ENCODE peak calls at places on chromosome 1, in nine cellular contexts. R is pons; G is activated CD4-positive, alpha-beta memory T cell treated with anti-CD3 and anti-CD28 coated beads for 36 hours; K is AG04450; N is right atrium auricular region; P is natural killer cell; Y is choroid plexus epithelial cell; Q is brain microvascular endothelial cell; S is epithelial cell of esophagus. Z is an unnamed sample.

GRCh38 chr1:205610036-205610435 is 21.8 kb downstream of the ELK4 start:
- DNase-seq in P (no peak), Q (peak; percentile 49), Y (peak; percentile 57), R (no peak), K (no peak), G (no peak), S (no peak), N (no peak), Z (no peak)

GRCh38 chr1:205129447-205130029 is 7.8 kb upstream of the RBBP5 start:
- DNase-seq in N (no peak), R (no peak), G (no peak), K (no peak), S (no peak), Y (no peak), Q (no peak), P (no peak), Z (no peak)

GRCh38 chr1:87826639-87827345 is 498.1 kb downstream of the LMO4 start:
- DNase-seq in N (no peak), Q (peak; percentile 52), P (no peak), S (peak; percentile 11), G (no peak), Y (peak; percentile 97), K (peak; percentile 73), R (peak; percentile 66), Z (no peak)

GRCh38 chr1:183106746-183107145 is 79.3 kb upstream of the LAMC2 start:
- DNase-seq in K (peak; percentile 29), R (no peak), N (no peak), G (no peak), Q (peak; percentile 20), S (no peak), Y (peak; percentile 18), P (no peak), Z (no peak)

GRCh38 chr1:203649551-203650011 is 22.9 kb downstream of the ATP2B4 start:
- DNase-seq in Y (no peak), Q (no peak), R (no peak), G (peak; percentile 78), S (peak; percentile 71), N (no peak), K (no peak), P (peak; percentile 56), Z (no peak)

GRCh38 chr1:156420209-156421061 is 51.4 kb downstream of the RHBG start:
- DNase-seq in N (no peak), G (peak; percentile 52), R (no peak), Y (no peak), S (no peak), P (peak; percentile 39), K (no peak), Q (no peak), Z (no peak)

GRCh38 chr1:164440222-164440621 is 118.8 kb upstream of the PBX1 start:
- DNase-seq in R (peak; percentile 62), P (no peak), N (no peak), S (no peak), G (no peak), Q (peak; percentile 18), Y (peak; percentile 66), K (no peak), Z (no peak)

GRCh38 chr1:203934651-203935050 is 73.3 kb downstream of the SNRPE start:
- DNase-seq in G (no peak), R (no peak), N (no peak), Q (no peak), K (no peak), Y (no peak), P (no peak), S (no peak), Z (no peak)

GRCh38 chr1:16150508-16150907 is 5.4 kb downstream of the EPHA2 start:
- DNase-seq in P (no peak), R (no peak), Y (no peak), N (no peak), S (no peak), Q (no peak), K (no peak), G (no peak), Z (no peak)

GRCh38 chr1:159211331-159212136 is 6.9 kb downstream of the ACKR1 start:
- DNase-seq in K (no peak), N (no peak), P (peak; percentile 22), Y (peak; percentile 39), G (peak; percentile 70), S (peak; percentile 45), R (peak; percentile 35), Q (no peak), Z (no peak)

GRCh38 chr1:112673589-112674439 is 645 bp upstream of the MOV10 start:
- DNase-seq in K (peak; percentile 29), Y (peak; percentile 89), Q (peak; percentile 66), P (no peak), G (peak; percentile 14), N (no peak), S (peak; percentile 58), R (peak; percentile 60), Z (no peak)